ENCODE peak calls at places on chromosomes 13 and 19, in eight cellular contexts. E is neuronal stem cell; G is GM04503; Z is neural crest cell; N is T-helper 9 cell; K is activated gamma-delta T cell treated with anti-CD3 and anti-CD28 coated beads, Interleukin-2, amount 50 U/mL, for 16 hours; L is midbrain; R is activated CD4-positive, alpha-beta memory T cell treated with anti-CD3 and anti-CD28 coated beads, Interleukin-2, amount 10 ng/mL, durations not matched to agents 7 days and 5 days. C is an unnamed sample.

GRCh38 chr13:74214321-74214720 is 80.1 kb upstream of the KLF12 start:
- DNase-seq in Z (no peak), R (no peak), G (no peak), E (no peak), K (no peak), L (no peak), N (no peak), C (no peak)

GRCh38 chr19:18091217-18091608 is 4.5 kb upstream of the IL12RB1 start:
- DNase-seq in G (no peak), E (no peak), N (peak), Z (no peak), K (peak), L (peak), R (peak), C (peak)

GRCh38 chr13:51764184-51765141 is 39.5 kb downstream of the DHRS12 start:
- DNase-seq in Z (no peak), G (no peak), N (peak), R (peak), L (peak), E (no peak), K (peak), C (peak)

GRCh38 chr13:27406178-27406939 is 18.1 kb upstream of the GTF3A start:
- DNase-seq in K (peak), E (no peak), G (no peak), L (no peak), Z (no peak), N (no peak), R (peak), C (peak)

GRCh38 chr13:98309569-98310335 is 132.7 kb upstream of the RNF113B start:
- DNase-seq in L (no peak), G (no peak), R (no peak), Z (no peak), N (no peak), E (no peak), K (no peak), C (no peak)

GRCh38 chr13:113026391-113026910 is 57.4 kb downstream of the MCF2L start:
- DNase-seq in R (no peak), Z (no peak), N (no peak), G (no peak), K (no peak), E (no peak), L (no peak), C (no peak)

GRCh38 chr19:56217039-56217949 is 15.2 kb downstream of the ZSCAN5C start:
- DNase-seq in N (no peak), K (no peak), L (no peak), E (no peak), G (no peak), Z (no peak), R (no peak), C (no peak)

GRCh38 chr13:92187378-92187989 is 789.1 kb downstream of the GPC5 start:
- DNase-seq in R (no peak), K (peak), N (no peak), Z (peak), E (peak), L (no peak), G (peak), C (peak)

GRCh38 chr19:50204811-50205675 is 1.6 kb downstream of the MYH14 start:
- DNase-seq in E (peak), K (no peak), G (no peak), N (no peak), R (no peak), Z (peak), L (peak), C (peak)

GRCh38 chr19:518292-519231 is 11.3 kb downstream of the TPGS1 start:
- DNase-seq in L (no peak), Z (peak), G (no peak), E (peak), N (peak), K (peak), R (peak), C (peak)

GRCh38 chr13:104011505-104012270 is 945.5 kb upstream of the SLC10A2 start:
- DNase-seq in Z (no peak), N (no peak), R (no peak), K (no peak), L (no peak), E (peak), G (no peak), C (no peak)

GRCh38 chr13:50685491-50685890 is 158.0 kb downstream of the DLEU7 start:
- DNase-seq in R (no peak), N (no peak), Z (no peak), L (peak), G (no peak), E (no peak), K (no peak), C (no peak)

GRCh38 chr19:17996826-17997316 is 11.1 kb upstream of the ARRDC2 start:
- DNase-seq in N (peak), Z (peak), L (peak), G (no peak), R (peak), E (peak), K (peak), C (peak)

GRCh38 chr13:44459674-44460073 is 86.0 kb downstream of the SERP2 start:
- DNase-seq in N (no peak), E (no peak), R (no peak), Z (no peak), L (no peak), G (no peak), K (no peak), C (no peak)

GRCh38 chr19:35360880-35361420 is 2.7 kb downstream of the FFAR3 start:
- DNase-seq in G (no peak), L (no peak), N (no peak), R (no peak), E (no peak), K (no peak), Z (no peak), C (no peak)

GRCh38 chr13:27375686-27376326 is 48.6 kb upstream of the GTF3A start:
- DNase-seq in K (peak), L (peak), R (peak), E (peak), G (peak), Z (peak), N (peak), C (peak)

GRCh38 chr19:3880471-3881271 is at the start of gene ATCAY:
- DNase-seq in E (peak), L (peak), N (no peak), K (no peak), G (no peak), Z (peak), R (no peak), C (no peak)

GRCh38 chr13:107339209-107339608 is 771.3 kb upstream of the ARGLU1 start:
- DNase-seq in R (no peak), N (no peak), L (no peak), E (no peak), K (no peak), Z (no peak), G (no peak), C (no peak)

GRCh38 chr13:95106562-95106961 is 194.7 kb downstream of the ABCC4 start:
- DNase-seq in L (no peak), E (no peak), Z (no peak), R (no peak), G (no peak), K (no peak), N (no peak), C (no peak)